ENCODE peak calls at places on chromosomes 13 and 19, in ten cellular contexts. J, E, Z, P, U, S, T, D, A and Q are unnamed samples.

GRCh38 chr19:19053508-19054314 is 10.1 kb upstream of the SLC25A42 start:
- DNase-seq in J (peak; percentile 50), E (peak; percentile 72), Z (no peak), P (peak; percentile 76), U (peak; percentile 6), S (peak; percentile 65), T (peak; percentile 78), D (no peak), A (peak; percentile 90), Q (peak; percentile 79)

GRCh38 chr13:107993239-107993948 is 221.9 kb downstream of the LIG4 start:
- DNase-seq in J (no peak), E (no peak), Z (no peak), P (no peak), U (no peak), S (no peak), T (no peak), D (no peak), A (no peak), Q (no peak)

GRCh38 chr19:708154-709141 is at the start of gene PALM:
- DNase-seq in J (no peak), E (peak; percentile 66), Z (no peak), P (no peak), U (no peak), S (no peak), T (peak; percentile 51), D (no peak), A (peak; percentile 87), Q (peak; percentile 74)

GRCh38 chr19:46718157-46718933 is 1.4 kb upstream of the PRKD2 start:
- DNase-seq in J (no peak), E (peak; percentile 55), Z (no peak), P (no peak), U (no peak), S (peak; percentile 63), T (no peak), D (no peak), A (peak; percentile 60), Q (no peak)

GRCh38 chr13:95509521-95510315 is 42.8 kb upstream of the CLDN10 start:
- DNase-seq in J (no peak), E (no peak), Z (no peak), P (no peak), U (peak; percentile 74), S (no peak), T (no peak), D (no peak), A (no peak), Q (no peak)

GRCh38 chr19:14525729-14526128 is 3.7 kb upstream of the TECR start:
- DNase-seq in J (no peak), E (no peak), Z (no peak), P (no peak), U (no peak), S (no peak), T (no peak), D (no peak), A (no peak), Q (no peak)

GRCh38 chr19:35279374-35279773 is 3.0 kb upstream of the HAMP start:
- DNase-seq in J (no peak), E (no peak), Z (no peak), P (no peak), U (no peak), S (no peak), T (no peak), D (no peak), A (no peak), Q (no peak)

GRCh38 chr13:94556646-94557045 is 39.3 kb downstream of the TGDS start:
- DNase-seq in J (no peak), E (no peak), Z (no peak), P (no peak), U (no peak), S (no peak), T (no peak), D (no peak), A (no peak), Q (no peak)

GRCh38 chr13:51874651-51875050 is 12.9 kb downstream of the CCDC70 start:
- DNase-seq in J (no peak), E (no peak), Z (no peak), P (no peak), U (no peak), S (no peak), T (no peak), D (no peak), A (no peak), Q (no peak)

GRCh38 chr19:41307954-41308449 is 2.0 kb upstream of the CCDC97 start:
- DNase-seq in J (no peak), E (no peak), Z (no peak), P (no peak), U (no peak), S (no peak), T (no peak), D (no peak), A (no peak), Q (no peak)

GRCh38 chr13:45092668-45093067 is 27.6 kb upstream of the GTF2F2 start:
- DNase-seq in J (peak; percentile 7), E (no peak), Z (no peak), P (no peak), U (no peak), S (no peak), T (no peak), D (no peak), A (no peak), Q (no peak)

GRCh38 chr13:75661443-75661842 is 25.3 kb downstream of the LMO7 start:
- DNase-seq in J (no peak), E (no peak), Z (no peak), P (no peak), U (no peak), S (no peak), T (no peak), D (no peak), A (no peak), Q (no peak)

GRCh38 chr13:20411638-20412342 is 113.9 kb downstream of the CRYL1 start:
- DNase-seq in J (no peak), E (no peak), Z (peak; percentile 10), P (no peak), U (no peak), S (no peak), T (no peak), D (no peak), A (no peak), Q (no peak)
- H3K27ac ChIP-seq in J (no peak overlapping the region), E (no peak overlapping the region), Z (no peak overlapping the region), P (no peak overlapping the region), U (no peak overlapping the region), S (no peak overlapping the region), T (no peak overlapping the region), D (no peak overlapping the region), A (no peak overlapping the region), Q (no peak overlapping the region)

GRCh38 chr19:3370214-3370720 is 3.9 kb downstream of the NFIC start:
- DNase-seq in J (no peak), E (peak; percentile 34), Z (no peak), P (no peak), U (no peak), S (no peak), T (no peak), D (no peak), A (no peak), Q (peak; percentile 83)

GRCh38 chr19:3374369-3375112 is 8.2 kb downstream of the NFIC start:
- DNase-seq in J (peak; percentile 59), E (no peak), Z (no peak), P (no peak), U (no peak), S (no peak), T (peak; percentile 87), D (peak; percentile 66), A (no peak), Q (peak; percentile 87)

GRCh38 chr19:3373971-3374368 is 7.6 kb downstream of the NFIC start:
- DNase-seq in J (no peak), E (no peak), Z (no peak), P (no peak), U (no peak), S (no peak), T (no peak), D (no peak), A (no peak), Q (no peak)

GRCh38 chr19:3370728-3371591 is 4.6 kb downstream of the NFIC start:
- DNase-seq in J (no peak), E (no peak), Z (no peak), P (no peak), U (no peak), S (no peak), T (no peak), D (no peak), A (no peak), Q (no peak)

DNA sequence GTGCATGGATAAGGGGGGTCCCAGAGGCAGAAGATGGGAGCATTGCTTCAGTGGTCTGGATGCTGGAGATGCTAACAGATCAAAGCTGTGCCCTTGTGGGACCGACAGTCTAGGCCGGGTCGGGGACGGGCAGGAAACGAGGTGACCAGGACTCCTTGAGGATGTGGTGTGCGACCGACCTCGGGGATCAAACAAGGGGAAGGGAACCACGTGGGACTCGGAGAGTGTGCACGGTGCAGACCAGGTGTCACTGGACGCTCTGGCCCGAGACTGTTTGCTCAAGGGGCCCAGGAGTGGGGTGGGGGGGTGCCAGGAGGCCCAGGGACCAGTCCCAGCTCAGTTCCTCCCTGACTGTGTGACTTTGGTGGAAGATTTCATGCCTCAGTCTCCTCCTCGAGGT is 6.0 kb downstream of the NFIC start:
- DNase-seq in J (no peak), E (no peak), Z (no peak), P (no peak), U (no peak), S (no peak), T (no peak), D (no peak), A (no peak), Q (no peak)
- TF ChIP-seq CTCF in J (no peak), E (no peak), Z (no peak), P (no peak), U (no peak), S (no peak), T (no peak), D (no peak), A (no peak), Q (no peak)

DNA sequence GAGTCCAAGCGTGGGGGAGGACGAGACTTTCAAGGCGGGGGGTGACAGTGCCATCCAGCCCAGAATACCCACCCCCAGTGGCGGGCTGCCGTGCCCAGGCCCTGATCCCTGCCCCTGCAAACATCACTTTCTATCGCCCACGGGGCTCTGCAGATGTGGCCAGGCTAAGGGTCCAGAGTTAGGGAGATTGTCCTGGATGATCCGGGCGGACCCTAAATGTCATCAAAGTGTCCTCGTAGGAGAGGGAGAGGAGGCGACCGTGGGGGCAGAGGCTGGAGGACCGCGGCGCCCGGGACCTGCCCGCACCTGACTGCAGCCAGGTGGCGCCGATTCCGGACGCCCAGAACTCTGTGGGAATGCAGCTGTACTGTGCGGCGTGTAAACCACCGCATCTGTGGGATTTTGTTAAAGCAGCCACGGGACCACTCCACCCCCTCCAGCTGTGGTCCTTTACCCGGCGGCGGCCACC is 32.4 kb downstream of the GJA3 start:
- DNase-seq in J (no peak), E (peak; percentile 45), Z (no peak), P (no peak), U (no peak), S (peak; percentile 33), T (no peak), D (no peak), A (peak; percentile 72), Q (peak; percentile 58)
- H3K27ac ChIP-seq in J (peak overlapping the region; percentile 97), E (no peak overlapping the region), Z (peak overlapping the region; percentile 83), P (peak overlapping the region; percentile 79), U (no peak overlapping the region), S (peak overlapping the region; percentile 60), T (peak overlapping the region; percentile 76), D (peak overlapping the region; percentile 81), A (no peak overlapping the region), Q (peak overlapping the region; percentile 92)

DNA sequence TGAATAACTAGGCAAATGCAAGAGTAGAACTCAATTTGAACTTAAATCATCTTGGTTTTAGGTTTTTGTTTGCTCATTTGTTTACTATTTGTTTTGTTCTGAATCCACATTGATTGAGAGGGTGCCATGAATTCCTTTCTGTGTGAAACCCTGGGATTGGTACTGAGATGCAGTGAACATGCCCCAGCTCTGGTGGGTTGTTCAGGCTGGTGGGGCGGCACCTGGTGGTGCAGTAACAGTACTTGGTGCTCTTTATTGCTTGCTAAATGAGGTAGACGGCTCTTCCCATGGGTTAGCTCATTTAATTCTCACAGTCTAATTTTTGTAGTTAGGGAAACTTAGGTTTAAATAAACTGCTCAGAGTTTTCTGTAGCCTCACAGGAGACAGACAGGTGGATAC is 48.4 kb downstream of the WASF3 start:
- DNase-seq in J (no peak), E (peak; percentile 74), Z (no peak), P (no peak), U (no peak), S (no peak), T (no peak), D (no peak), A (peak; percentile 83), Q (no peak)
- TF ChIP-seq CTCF in J (no peak), E (peak; percentile 65), Z (no peak), P (no peak), U (peak; percentile 29), S (no peak), T (no peak), D (no peak), A (peak; percentile 77), Q (no peak)